ENCODE peak calls at places on chromosome 15, in four cellular contexts. D is K562, P is HepG2, T is SK-N-SH. K is an unnamed sample.

GRCh38 chr15:67063689-67064606 is 1.5 kb upstream of the SMAD3 start:
- DNase-seq in T (no peak), P (peak), D (peak), K (peak)

GRCh38 chr15:100030586-100031249 is 297.5 kb upstream of the LYSMD4 start:
- DNase-seq in D (no peak), T (no peak), P (no peak), K (no peak)

GRCh38 chr15:84034831-84035753 is 200.5 kb upstream of the GOLGA6L4 start:
- DNase-seq in P (peak), D (peak), T (peak), K (peak)

GRCh38 chr15:74345051-74345450 is 22.4 kb downstream of the CYP11A1 start:
- DNase-seq in P (no peak), T (no peak), D (no peak), K (no peak)

GRCh38 chr15:60469893-60470641 is 8.9 kb downstream of the ICE2 start:
- DNase-seq in T (no peak), P (peak), D (no peak), K (no peak)

GRCh38 chr15:73994912-73995622 is 551 bp downstream of the PML start:
- DNase-seq in P (no peak), D (peak), T (no peak), K (no peak)

GRCh38 chr15:74122403-74123130 is 7.8 kb upstream of the ISLR2 start:
- DNase-seq in D (no peak), P (no peak), T (no peak), K (no peak)

GRCh38 chr15:32685576-32685975 is 32.2 kb upstream of the GREM1 start:
- DNase-seq in D (no peak), P (no peak), T (no peak), K (no peak)

GRCh38 chr15:41151451-41152005 is 35.4 kb upstream of the INO80 start:
- DNase-seq in P (no peak), T (no peak), D (no peak), K (no peak)

GRCh38 chr15:54250351-54250750 is 272.1 kb downstream of the UNC13C start:
- DNase-seq in D (no peak), P (no peak), T (no peak), K (no peak)

GRCh38 chr15:38129531-38130199 is 123.0 kb upstream of the SPRED1 start:
- DNase-seq in P (no peak), T (peak), D (no peak), K (no peak)

GRCh38 chr15:56765252-56765651 is 31.9 kb upstream of the ZNF280D start:
- DNase-seq in T (no peak), P (no peak), D (no peak), K (no peak)

GRCh38 chr15:81516012-81516411 is 142.0 kb upstream of the TMC3 start:
- DNase-seq in T (no peak), P (no peak), D (no peak), K (no peak)

GRCh38 chr15:69290346-69291164 is 8.2 kb upstream of the PAQR5 start:
- DNase-seq in D (no peak), P (no peak), T (no peak), K (no peak)
- TF ChIP-seq ELF1 in D (no peak), P (no peak), T (no peak), K (no peak)

DNA sequence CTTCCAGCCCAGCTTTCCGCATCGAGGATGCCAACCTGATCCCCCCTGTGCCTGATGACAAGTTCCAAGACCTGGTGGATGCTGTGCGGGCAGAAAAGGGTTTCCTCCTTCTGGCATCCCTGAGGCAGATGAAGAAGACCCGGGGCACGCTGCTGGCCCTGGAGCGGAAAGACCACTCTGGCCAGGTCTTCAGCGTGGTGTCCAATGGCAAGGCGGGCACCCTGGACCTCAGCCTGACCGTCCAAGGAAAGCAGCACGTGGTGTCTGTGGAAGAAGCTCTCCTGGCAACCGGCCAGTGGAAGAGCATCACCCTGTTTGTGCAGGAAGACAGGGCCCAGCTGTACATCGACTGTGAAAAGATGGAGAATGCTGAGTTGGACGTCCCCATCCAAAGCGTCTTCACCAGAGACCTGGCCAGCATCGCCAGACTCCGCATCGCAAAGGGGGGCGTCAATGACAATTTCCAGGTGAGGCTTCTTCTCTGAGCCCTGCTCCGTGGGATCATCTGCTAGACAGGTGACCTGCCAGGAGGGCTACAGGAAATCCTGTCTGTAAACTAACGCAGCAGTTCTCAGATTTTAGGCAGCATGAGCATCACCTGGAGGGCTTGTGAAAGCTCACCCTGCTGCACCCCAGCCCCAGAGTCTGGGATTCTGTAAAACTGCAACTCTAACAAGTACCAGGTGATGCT is 1.6 kb downstream of the THBS1 start:
- DNase-seq in D (no peak), T (no peak), P (no peak), K (no peak)
- TF ChIP-seq ELF1 in D (no peak), T (no peak), P (no peak), K (no peak)

GRCh38 chr15:75530169-75530568 is 48.9 kb downstream of the PTPN9 start:
- DNase-seq in D (no peak), P (no peak), T (no peak), K (no peak)

GRCh38 chr15:75532413-75533250 is 46.5 kb downstream of the PTPN9 start:
- DNase-seq in P (peak), T (peak), D (no peak), K (peak)

GRCh38 chr15:75533945-75534344 is 45.2 kb downstream of the PTPN9 start:
- DNase-seq in D (no peak), T (no peak), P (no peak), K (no peak)

DNA sequence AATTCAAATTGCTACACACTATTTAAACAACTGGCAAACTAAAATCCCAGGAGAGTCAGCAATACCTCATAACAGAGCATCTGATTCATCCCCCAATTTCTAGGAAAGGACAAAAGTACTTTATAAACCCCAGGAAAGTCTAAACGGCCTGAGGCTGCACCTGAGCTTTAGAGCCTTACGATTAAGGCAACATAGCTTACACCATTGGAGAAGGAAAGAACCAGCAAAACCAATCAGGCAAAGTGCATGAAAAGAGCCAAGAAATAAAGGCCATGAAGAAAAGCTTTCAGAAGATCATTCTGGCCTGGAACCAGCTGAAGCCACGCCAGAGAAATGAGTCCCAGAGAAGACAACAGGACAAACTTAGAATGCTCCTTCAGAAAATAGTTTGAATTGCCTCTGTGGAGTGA is 48.1 kb downstream of the PTPN9 start:
- DNase-seq in D (no peak), P (no peak), T (no peak), K (no peak)
- TF ChIP-seq ELF1 in D (no peak), P (no peak), T (no peak), K (no peak)

DNA sequence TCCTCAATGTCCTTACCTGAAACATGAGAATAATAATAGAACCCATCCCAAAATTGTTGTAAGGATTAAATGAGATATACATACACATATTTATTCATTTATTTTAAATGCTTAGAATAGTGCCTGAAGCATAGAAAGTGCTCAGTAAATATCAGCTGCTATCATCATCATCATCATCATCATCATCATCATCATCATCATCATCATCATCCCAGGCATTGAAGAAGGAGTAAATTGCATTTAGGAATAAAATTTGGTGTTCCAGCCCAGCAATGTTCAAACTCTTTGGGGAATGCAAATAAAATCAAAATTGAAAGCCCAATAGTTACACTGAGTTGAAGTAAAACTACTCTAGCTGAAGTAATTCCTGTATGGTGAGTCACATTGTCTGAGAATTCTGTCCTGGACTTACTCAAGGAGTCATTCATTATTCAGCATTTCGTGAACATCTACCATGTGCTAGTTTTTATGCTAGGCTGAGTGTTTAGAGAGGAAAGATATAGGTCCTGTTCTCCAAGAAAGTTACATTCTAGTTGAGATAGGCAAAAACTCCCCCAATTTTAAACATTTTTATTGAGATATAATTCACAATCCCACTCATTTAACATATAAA is 107.4 kb downstream of the FRMD5 start:
- DNase-seq in D (no peak), T (no peak), P (no peak), K (peak)
- TF ChIP-seq ELF1 in D (no peak), T (no peak), P (no peak), K (no peak)

DNA sequence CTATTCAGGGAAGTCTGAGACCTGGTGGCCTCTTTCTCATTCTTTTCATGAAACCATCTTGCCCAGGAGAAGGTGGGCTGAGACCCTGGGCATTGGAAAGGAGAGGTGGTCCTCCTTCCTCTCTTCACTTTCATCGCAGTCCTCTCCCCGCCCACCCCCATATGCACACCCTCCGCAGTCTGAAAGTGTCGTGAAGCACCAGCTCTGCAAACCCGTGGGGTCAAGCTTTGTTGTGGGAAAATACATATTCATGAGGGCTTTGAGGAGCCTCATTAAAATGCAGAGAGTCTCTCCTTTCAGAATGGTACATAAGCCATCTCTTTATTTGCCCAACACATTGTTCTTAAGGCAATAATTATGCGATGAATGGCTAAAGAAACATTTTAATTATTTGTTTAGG is 109.4 kb downstream of the APBA2 start:
- DNase-seq in D (no peak), T (no peak), P (no peak), K (no peak)
- TF ChIP-seq ELF1 in D (no peak), T (no peak), P (no peak), K (no peak)

DNA sequence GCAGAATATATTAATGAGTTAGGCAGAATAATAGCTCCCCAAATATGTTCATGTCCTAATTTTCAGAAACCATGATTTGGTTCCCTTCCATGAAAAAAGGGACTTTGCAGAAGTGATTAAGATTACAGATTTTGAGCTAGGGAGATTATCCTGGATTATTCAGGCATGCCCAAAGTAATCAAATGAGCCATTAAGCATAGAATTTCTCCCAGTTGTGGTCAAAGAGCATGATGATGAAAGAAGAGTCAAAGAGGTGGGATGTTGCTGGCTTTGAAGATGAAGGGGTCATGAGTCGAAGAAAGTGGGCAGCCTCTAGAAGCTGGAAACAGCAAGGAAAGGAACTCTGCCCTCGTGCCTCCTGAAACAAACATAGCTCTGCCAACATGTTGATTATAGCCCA is 254.2 kb upstream of the CDIN1 start:
- DNase-seq in P (no peak), D (no peak), T (no peak), K (no peak)
- TF ChIP-seq ELF1 in P (no peak), D (no peak), T (no peak), K (no peak)